ENCODE peak calls at places on chromosomes 13 and 19, in six cellular contexts. One of them, this sample, is unnamed.

GRCh38 chr19:23817519-23817918 is 58.8 kb upstream of the ZNF681 start:
- DNase-seq in lower leg skin: no peak
- DNase-seq in thoracic aorta: no peak
- DNase-seq in HFF-Myc: no peak
- DNase-seq in HCT116: peak; percentile 4
- DNase-seq in coronary artery: no peak
- DNase-seq in this sample: no peak

GRCh38 chr13:23644527-23644926 is 74.3 kb downstream of the TNFRSF19 start:
- DNase-seq in thoracic aorta: no peak
- DNase-seq in lower leg skin: no peak
- DNase-seq in HFF-Myc: no peak
- DNase-seq in HCT116: no peak
- DNase-seq in coronary artery: no peak
- DNase-seq in this sample: no peak

GRCh38 chr13:41603917-41604316 is 146.6 kb downstream of the RGCC start:
- DNase-seq in coronary artery: no peak
- DNase-seq in lower leg skin: no peak
- DNase-seq in HCT116: peak; percentile 29
- DNase-seq in thoracic aorta: no peak
- DNase-seq in HFF-Myc: peak; percentile 52
- DNase-seq in this sample: no peak

GRCh38 chr19:53612762-53613526 is 18.9 kb upstream of the DPRX start:
- DNase-seq in HCT116: no peak
- DNase-seq in HFF-Myc: no peak
- DNase-seq in coronary artery: no peak
- DNase-seq in thoracic aorta: no peak
- DNase-seq in lower leg skin: no peak
- DNase-seq in this sample: no peak

GRCh38 chr19:40605201-40605971 is 4.2 kb downstream of the LTBP4 start:
- DNase-seq in HCT116: peak; percentile 78
- DNase-seq in HFF-Myc: no peak
- DNase-seq in thoracic aorta: no peak
- DNase-seq in lower leg skin: peak; percentile 78
- DNase-seq in coronary artery: peak; percentile 81
- DNase-seq in this sample: peak; percentile 82

GRCh38 chr13:74193391-74193790 is 59.2 kb upstream of the KLF12 start:
- DNase-seq in thoracic aorta: no peak
- DNase-seq in lower leg skin: no peak
- DNase-seq in coronary artery: no peak
- DNase-seq in HCT116: no peak
- DNase-seq in HFF-Myc: no peak
- DNase-seq in this sample: no peak

GRCh38 chr13:32309812-32310706 is 5.1 kb downstream of the ZAR1L start:
- DNase-seq in coronary artery: no peak
- DNase-seq in thoracic aorta: no peak
- DNase-seq in HCT116: peak; percentile 54
- DNase-seq in HFF-Myc: no peak
- DNase-seq in lower leg skin: no peak
- DNase-seq in this sample: no peak

GRCh38 chr19:34559045-34559444 is 77.5 kb downstream of the WTIP start:
- DNase-seq in coronary artery: no peak
- DNase-seq in HFF-Myc: no peak
- DNase-seq in lower leg skin: no peak
- DNase-seq in HCT116: no peak
- DNase-seq in thoracic aorta: no peak
- DNase-seq in this sample: no peak

GRCh38 chr13:114039471-114040141 is 65.7 kb upstream of the C13orf46 start:
- DNase-seq in HFF-Myc: no peak
- DNase-seq in coronary artery: no peak
- DNase-seq in HCT116: no peak
- DNase-seq in thoracic aorta: no peak
- DNase-seq in lower leg skin: no peak
- DNase-seq in this sample: no peak

GRCh38 chr13:99522288-99522687 is 21.0 kb downstream of the TM9SF2 start:
- DNase-seq in HCT116: no peak
- DNase-seq in thoracic aorta: no peak
- DNase-seq in coronary artery: no peak
- DNase-seq in lower leg skin: no peak
- DNase-seq in HFF-Myc: no peak
- DNase-seq in this sample: no peak

GRCh38 chr13:24717217-24717616 is 37.0 kb downstream of the ATP12A start:
- DNase-seq in HCT116: no peak
- DNase-seq in thoracic aorta: no peak
- DNase-seq in lower leg skin: no peak
- DNase-seq in coronary artery: no peak
- DNase-seq in HFF-Myc: no peak
- DNase-seq in this sample: no peak

GRCh38 chr13:41763772-41764171 is 197.1 kb downstream of the VWA8 start:
- DNase-seq in coronary artery: no peak
- DNase-seq in HFF-Myc: no peak
- DNase-seq in HCT116: no peak
- DNase-seq in thoracic aorta: no peak
- DNase-seq in lower leg skin: no peak
- DNase-seq in this sample: no peak

GRCh38 chr19:37905936-37906867 is at the start of gene WDR87:
- DNase-seq in thoracic aorta: no peak
- DNase-seq in HFF-Myc: no peak
- DNase-seq in coronary artery: no peak
- DNase-seq in lower leg skin: peak; percentile 17
- DNase-seq in HCT116: no peak
- DNase-seq in this sample: peak; percentile 47

GRCh38 chr19:20422616-20423205 is 142.9 kb downstream of the ZNF737 start:
- DNase-seq in coronary artery: no peak
- DNase-seq in lower leg skin: no peak
- DNase-seq in HFF-Myc: no peak
- DNase-seq in HCT116: no peak
- DNase-seq in thoracic aorta: no peak
- DNase-seq in this sample: no peak

GRCh38 chr19:51799311-51799997 is 4.5 kb downstream of the FPR3 start:
- DNase-seq in thoracic aorta: peak; percentile 71
- DNase-seq in HFF-Myc: peak; percentile 90
- DNase-seq in lower leg skin: peak; percentile 87
- DNase-seq in HCT116: no peak
- DNase-seq in coronary artery: peak; percentile 91
- DNase-seq in this sample: peak; percentile 70

GRCh38 chr13:73633817-73634449 is 500.3 kb downstream of the KLF12 start:
- DNase-seq in coronary artery: no peak
- DNase-seq in thoracic aorta: no peak
- DNase-seq in HCT116: no peak
- DNase-seq in HFF-Myc: no peak
- DNase-seq in lower leg skin: no peak
- DNase-seq in this sample: no peak

GRCh38 chr13:36051082-36051481 is 80.1 kb downstream of the DCLK1 start:
- DNase-seq in coronary artery: no peak
- DNase-seq in lower leg skin: peak; percentile 26
- DNase-seq in HCT116: no peak
- DNase-seq in HFF-Myc: no peak
- DNase-seq in thoracic aorta: no peak
- DNase-seq in this sample: no peak

GRCh38 chr19:33677745-33678426 is 56.1 kb downstream of the CHST8 start:
- DNase-seq in HFF-Myc: no peak
- DNase-seq in thoracic aorta: no peak
- DNase-seq in HCT116: no peak
- DNase-seq in lower leg skin: no peak
- DNase-seq in coronary artery: peak; percentile 38
- DNase-seq in this sample: no peak

GRCh38 chr19:31572671-31573298 is 223.5 kb upstream of the TSHZ3 start:
- DNase-seq in lower leg skin: no peak
- DNase-seq in coronary artery: peak; percentile 19
- DNase-seq in thoracic aorta: no peak
- DNase-seq in HCT116: no peak
- DNase-seq in HFF-Myc: no peak
- DNase-seq in this sample: no peak

GRCh38 chr13:93628136-93628535 is 401.5 kb downstream of the GPC6 start:
- DNase-seq in coronary artery: no peak
- DNase-seq in thoracic aorta: no peak
- DNase-seq in HFF-Myc: no peak
- DNase-seq in HCT116: no peak
- DNase-seq in lower leg skin: no peak
- DNase-seq in this sample: no peak

GRCh38 chr13:27622881-27623280 is 1.2 kb downstream of the POLR1D start:
- DNase-seq in HFF-Myc: no peak
- DNase-seq in lower leg skin: no peak
- DNase-seq in HCT116: no peak
- DNase-seq in thoracic aorta: no peak
- DNase-seq in coronary artery: no peak
- DNase-seq in this sample: no peak

GRCh38 chr13:86581711-86582110 is 782.5 kb upstream of the SLITRK6 start:
- DNase-seq in thoracic aorta: no peak
- DNase-seq in lower leg skin: no peak
- DNase-seq in coronary artery: no peak
- DNase-seq in HCT116: no peak
- DNase-seq in HFF-Myc: no peak
- DNase-seq in this sample: no peak

GRCh38 chr13:98484289-98485219 is 92.4 kb downstream of the STK24 start:
- DNase-seq in lower leg skin: peak; percentile 91
- DNase-seq in HCT116: peak; percentile 97
- DNase-seq in thoracic aorta: peak; percentile 85
- DNase-seq in HFF-Myc: no peak
- DNase-seq in coronary artery: peak; percentile 93
- DNase-seq in this sample: peak; percentile 70

GRCh38 chr19:18208098-18208951 is 4.5 kb upstream of the RAB3A start:
- DNase-seq in lower leg skin: no peak
- DNase-seq in HCT116: no peak
- DNase-seq in HFF-Myc: no peak
- DNase-seq in coronary artery: no peak
- DNase-seq in thoracic aorta: no peak
- DNase-seq in this sample: no peak
- TF ChIP-seq CTCF in lower leg skin: no peak
- TF ChIP-seq CTCF in HCT116: peak; percentile 55
- TF ChIP-seq CTCF in HFF-Myc: peak; percentile 61
- TF ChIP-seq CTCF in coronary artery: peak; percentile 65
- TF ChIP-seq CTCF in thoracic aorta: peak; percentile 68
- TF ChIP-seq CTCF in this sample: peak; percentile 31

GRCh38 chr19:6272411-6272791 is 7.4 kb downstream of the MLLT1 start:
- DNase-seq in thoracic aorta: no peak
- DNase-seq in HCT116: no peak
- DNase-seq in HFF-Myc: no peak
- DNase-seq in lower leg skin: no peak
- DNase-seq in coronary artery: no peak
- DNase-seq in this sample: no peak

GRCh38 chr19:6272913-6273600 is 6.7 kb downstream of the MLLT1 start:
- DNase-seq in lower leg skin: no peak
- DNase-seq in HCT116: no peak
- DNase-seq in coronary artery: no peak
- DNase-seq in thoracic aorta: no peak
- DNase-seq in HFF-Myc: no peak
- DNase-seq in this sample: no peak

GRCh38 chr19:6270822-6271221 is 9.0 kb downstream of the MLLT1 start:
- DNase-seq in thoracic aorta: no peak
- DNase-seq in HFF-Myc: no peak
- DNase-seq in coronary artery: no peak
- DNase-seq in HCT116: no peak
- DNase-seq in lower leg skin: no peak
- DNase-seq in this sample: no peak

GRCh38 chr19:6271251-6271650 is 8.5 kb downstream of the MLLT1 start:
- DNase-seq in HFF-Myc: no peak
- DNase-seq in lower leg skin: no peak
- DNase-seq in thoracic aorta: no peak
- DNase-seq in coronary artery: no peak
- DNase-seq in HCT116: no peak
- DNase-seq in this sample: no peak

DNA sequence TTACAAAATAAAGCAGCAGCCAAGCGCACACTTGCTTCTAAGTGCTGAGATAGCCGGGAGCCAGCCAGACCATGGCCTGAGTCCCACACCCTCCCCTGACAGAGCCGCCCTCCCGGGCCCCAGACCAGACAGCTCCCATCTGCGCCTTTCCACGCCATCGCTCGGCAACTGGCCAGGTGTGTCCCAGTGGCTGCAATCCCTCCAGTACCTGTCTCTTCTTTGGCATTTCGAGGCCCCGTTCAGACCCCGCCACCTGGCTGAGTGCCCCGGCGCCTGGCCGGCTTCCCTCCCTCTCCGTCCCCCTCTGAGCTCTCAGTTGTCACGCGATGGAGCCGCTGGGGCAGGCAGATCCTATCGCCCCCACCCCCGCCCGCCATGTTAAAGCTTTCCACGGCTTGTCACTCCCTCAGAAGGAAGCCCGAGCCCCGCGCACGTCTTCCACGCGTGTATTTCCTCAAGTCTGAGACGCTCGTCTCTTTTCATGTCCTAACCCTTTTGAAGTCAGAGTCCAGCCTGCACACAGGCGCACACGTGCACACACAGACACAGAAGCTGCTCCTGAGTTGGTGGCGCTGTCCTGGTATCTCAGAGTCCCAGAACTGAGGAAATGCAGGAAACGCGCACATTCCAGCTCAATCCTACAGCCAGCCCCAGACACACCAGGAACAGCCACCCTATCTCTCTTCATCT is 7.9 kb downstream of the MLLT1 start:
- DNase-seq in HFF-Myc: no peak
- DNase-seq in coronary artery: no peak
- DNase-seq in lower leg skin: peak; percentile 63
- DNase-seq in HCT116: no peak
- DNase-seq in thoracic aorta: no peak
- DNase-seq in this sample: peak; percentile 97
- TF ChIP-seq CTCF in HFF-Myc: peak; percentile 14
- TF ChIP-seq CTCF in coronary artery: no peak
- TF ChIP-seq CTCF in lower leg skin: no peak
- TF ChIP-seq CTCF in HCT116: no peak
- TF ChIP-seq CTCF in thoracic aorta: no peak
- TF ChIP-seq CTCF in this sample: no peak

GRCh38 chr13:110108348-110109139 is 198.4 kb downstream of the COL4A1 start:
- DNase-seq in thoracic aorta: peak; percentile 53
- DNase-seq in HFF-Myc: peak; percentile 70
- DNase-seq in coronary artery: peak; percentile 89
- DNase-seq in HCT116: peak; percentile 53
- DNase-seq in lower leg skin: peak; percentile 57
- DNase-seq in this sample: peak; percentile 84
- TF ChIP-seq CTCF in thoracic aorta: peak; percentile 70
- TF ChIP-seq CTCF in HFF-Myc: peak; percentile 83
- TF ChIP-seq CTCF in coronary artery: peak; percentile 65
- TF ChIP-seq CTCF in HCT116: peak; percentile 70
- TF ChIP-seq CTCF in lower leg skin: no peak
- TF ChIP-seq CTCF in this sample: peak; percentile 66

DNA sequence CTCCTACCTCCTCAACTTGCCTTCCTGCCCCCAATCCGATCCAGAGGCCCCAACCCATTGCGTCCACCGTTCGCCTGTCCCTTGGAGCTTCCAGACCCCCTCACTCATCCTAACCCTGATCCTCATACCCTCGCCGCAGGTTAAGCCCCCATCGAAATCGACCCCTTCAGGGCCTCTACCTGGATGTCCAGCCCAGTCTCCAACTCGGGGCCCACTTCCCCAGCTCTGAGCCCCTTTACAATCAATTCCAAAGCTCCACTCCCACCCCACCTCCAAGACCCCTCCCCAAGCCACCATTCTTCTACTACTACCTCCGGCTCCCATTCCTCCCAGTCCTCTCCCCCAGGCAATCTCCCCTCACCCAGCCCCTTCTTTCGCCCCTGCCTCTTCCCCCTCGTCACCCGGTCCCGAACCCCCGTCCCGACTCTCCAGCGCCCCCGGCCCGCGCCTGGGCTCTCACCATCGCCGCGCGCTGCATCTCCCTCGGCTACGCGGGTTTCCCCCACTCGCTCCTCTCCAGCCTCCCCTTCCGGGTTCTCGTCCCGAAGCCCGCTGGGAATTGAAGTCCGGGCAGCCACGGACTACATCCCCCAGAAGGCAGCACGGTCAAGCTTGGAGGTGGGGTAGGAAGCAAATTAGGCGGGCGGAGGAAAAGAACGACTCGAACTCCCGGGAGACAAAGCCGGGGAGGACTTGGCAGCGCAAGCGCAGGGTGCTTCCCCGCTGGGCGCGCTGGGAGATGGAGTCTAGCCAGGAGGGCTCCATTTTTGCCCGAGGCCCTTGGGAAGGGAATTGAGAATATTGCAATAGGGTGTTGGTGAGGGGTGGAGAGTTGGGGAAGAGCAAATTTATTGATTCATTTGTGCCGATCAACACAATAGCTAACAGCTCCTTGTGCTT is at the start of gene FBXO46:
- DNase-seq in lower leg skin: peak; percentile 96
- DNase-seq in coronary artery: peak; percentile 98
- DNase-seq in thoracic aorta: peak; percentile 94
- DNase-seq in HCT116: peak; percentile 96
- DNase-seq in HFF-Myc: peak; percentile 94
- DNase-seq in this sample: peak; percentile 98
- TF ChIP-seq CTCF in lower leg skin: no peak
- TF ChIP-seq CTCF in coronary artery: no peak
- TF ChIP-seq CTCF in thoracic aorta: no peak
- TF ChIP-seq CTCF in HCT116: no peak
- TF ChIP-seq CTCF in HFF-Myc: no peak
- TF ChIP-seq CTCF in this sample: no peak